ENCODE peak calls at places on chromosomes 12 and 14, in ten cellular contexts. P is CD8-positive, alpha-beta T cell; C is esophagus muscularis mucosa; Z is PC-3; O is GM20000; D is lung; X is glutamatergic neuron; G is osteocyte; Q is adrenal gland; I is GM13976. M is an unnamed sample.

GRCh38 chr12:58888131-58888783 is 32.0 kb downstream of the LRIG3 start:
- DNase-seq in P (no peak), C (no peak), Z (no peak), O (no peak), D (no peak), X (no peak), G (no peak), Q (no peak), I (no peak), M (no peak)

GRCh38 chr14:44803239-44803905 is 158.4 kb downstream of the KLHL28 start:
- DNase-seq in P (no peak), C (no peak), Z (peak), O (peak), D (no peak), X (no peak), G (no peak), Q (no peak), I (peak), M (peak)

GRCh38 chr12:51247523-51248206 is 9.0 kb downstream of the DAZAP2 start:
- DNase-seq in P (no peak), C (no peak), Z (no peak), O (no peak), D (no peak), X (peak), G (no peak), Q (no peak), I (no peak), M (no peak)

GRCh38 chr12:127143020-127143419 is 1124.0 kb upstream of the TMEM132C start:
- DNase-seq in P (no peak), C (peak), Z (no peak), O (no peak), D (no peak), X (no peak), G (no peak), Q (no peak), I (no peak), M (no peak)

GRCh38 chr14:34025325-34026017 is 74.6 kb upstream of the EGLN3 start:
- DNase-seq in P (no peak), C (no peak), Z (no peak), O (no peak), D (no peak), X (no peak), G (no peak), Q (no peak), I (no peak), M (no peak)

GRCh38 chr14:35215110-35215872 is 76.9 kb upstream of the PSMA6 start:
- DNase-seq in P (no peak), C (no peak), Z (peak), O (peak), D (no peak), X (no peak), G (no peak), Q (no peak), I (peak), M (peak)

GRCh38 chr14:43665570-43666267 is 841.4 kb downstream of the FSCB start:
- DNase-seq in P (no peak), C (no peak), Z (no peak), O (no peak), D (no peak), X (no peak), G (no peak), Q (no peak), I (no peak), M (no peak)

GRCh38 chr14:98888281-98888680 is 383.7 kb downstream of the BCL11B start:
- DNase-seq in P (no peak), C (no peak), Z (no peak), O (no peak), D (no peak), X (no peak), G (no peak), Q (no peak), I (no peak), M (no peak)

GRCh38 chr14:35814371-35815005 is 5.4 kb upstream of the RALGAPA1 start:
- DNase-seq in P (peak), C (no peak), Z (peak), O (peak), D (peak), X (peak), G (no peak), Q (peak), I (peak), M (peak)

GRCh38 chr12:89299951-89300350 is 52.4 kb downstream of the DUSP6 start:
- DNase-seq in P (no peak), C (no peak), Z (no peak), O (no peak), D (no peak), X (no peak), G (no peak), Q (no peak), I (no peak), M (no peak)

GRCh38 chr12:82942963-82943362 is 256.3 kb downstream of the TMTC2 start:
- DNase-seq in P (no peak), C (no peak), Z (peak), O (no peak), D (no peak), X (no peak), G (no peak), Q (no peak), I (no peak), M (peak)

GRCh38 chr14:81137316-81137715 is 83.4 kb downstream of the GTF2A1 start:
- DNase-seq in P (no peak), C (no peak), Z (peak), O (no peak), D (no peak), X (no peak), G (no peak), Q (peak), I (no peak), M (no peak)

GRCh38 chr12:114673169-114673833 is 10.7 kb downstream of the TBX3 start:
- DNase-seq in P (no peak), C (no peak), Z (peak), O (no peak), D (no peak), X (no peak), G (no peak), Q (peak), I (no peak), M (no peak)

GRCh38 chr14:24971255-24971654 is 78.7 kb downstream of the STXBP6 start:
- DNase-seq in P (no peak), C (no peak), Z (no peak), O (no peak), D (no peak), X (no peak), G (no peak), Q (no peak), I (no peak), M (no peak)

GRCh38 chr14:97730706-97731105 is 933.5 kb downstream of the VRK1 start:
- DNase-seq in P (no peak), C (no peak), Z (no peak), O (no peak), D (no peak), X (no peak), G (no peak), Q (no peak), I (no peak), M (no peak)

GRCh38 chr14:42014301-42014700 is 407.6 kb downstream of the LRFN5 start:
- DNase-seq in P (no peak), C (no peak), Z (no peak), O (no peak), D (no peak), X (no peak), G (no peak), Q (no peak), I (no peak), M (no peak)

GRCh38 chr14:95137164-95137803 is 20.0 kb downstream of the DICER1 start:
- DNase-seq in P (no peak), C (no peak), Z (no peak), O (no peak), D (no peak), X (no peak), G (no peak), Q (no peak), I (no peak), M (no peak)

GRCh38 chr12:93571360-93571853 is 1.1 kb upstream of the SOCS2 start:
- DNase-seq in P (peak), C (no peak), Z (peak), O (peak), D (peak), X (peak), G (peak), Q (peak), I (peak), M (peak)

GRCh38 chr14:69580009-69580577 is 5.4 kb upstream of the CCDC177 start:
- DNase-seq in P (no peak), C (no peak), Z (peak), O (no peak), D (no peak), X (peak), G (no peak), Q (peak), I (no peak), M (no peak)

GRCh38 chr14:99534863-99535262 is 53.7 kb downstream of the CCNK start:
- DNase-seq in P (no peak), C (no peak), Z (no peak), O (no peak), D (no peak), X (no peak), G (no peak), Q (no peak), I (no peak), M (no peak)

GRCh38 chr12:459430-460258 is at the start of gene B4GALNT3:
- DNase-seq in P (no peak), C (no peak), Z (peak), O (peak), D (peak), X (peak), G (no peak), Q (peak), I (peak), M (peak)

GRCh38 chr12:20374775-20375174 is 6.4 kb downstream of the PDE3A start:
- DNase-seq in P (no peak), C (no peak), Z (no peak), O (no peak), D (no peak), X (no peak), G (no peak), Q (no peak), I (no peak), M (no peak)

GRCh38 chr12:74945771-74946198 is 263.9 kb downstream of the KCNC2 start:
- DNase-seq in P (no peak), C (no peak), Z (peak), O (no peak), D (no peak), X (no peak), G (no peak), Q (no peak), I (no peak), M (no peak)

DNA sequence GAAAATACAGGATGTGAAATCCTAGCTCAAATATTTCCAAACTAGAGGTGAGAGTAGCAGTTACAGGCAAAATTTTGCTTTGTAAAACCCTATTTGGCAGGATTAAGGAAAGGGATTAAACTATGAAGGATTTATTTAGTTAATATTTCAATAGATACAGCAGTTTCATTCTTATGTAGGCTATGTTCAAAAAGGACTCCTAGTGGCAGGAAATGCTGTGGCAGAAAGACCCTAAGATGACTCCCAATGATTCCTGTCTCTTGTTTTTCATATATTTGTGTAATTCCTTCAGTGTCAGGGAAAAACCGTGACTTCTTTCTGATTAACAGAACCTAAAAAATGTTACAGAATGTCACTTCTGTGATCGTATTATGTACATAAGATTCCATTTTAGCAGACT is 299.5 kb upstream of the RPL10L start:
- DNase-seq in P (no peak), C (no peak), Z (no peak), O (no peak), D (no peak), X (no peak), G (no peak), Q (no peak), I (no peak), M (no peak)
- TF ChIP-seq CTCF in P (no peak), C (no peak), Z (no peak), O (no peak), D (no peak), X (no peak), G (peak), Q (no peak), I (no peak), M (no peak)

GRCh38 chr12:1502856-1503255 is 91.5 kb downstream of the FBXL14 start:
- DNase-seq in P (no peak), C (no peak), Z (no peak), O (no peak), D (no peak), X (no peak), G (no peak), Q (peak), I (no peak), M (no peak)
- TF ChIP-seq CTCF in P (no peak), C (no peak), Z (no peak), O (no peak), D (no peak), X (no peak), G (no peak), Q (no peak), I (no peak), M (no peak)

GRCh38 chr12:100229036-100229635 is 28.5 kb downstream of the ACTR6 start:
- DNase-seq in P (no peak), C (no peak), Z (peak), O (no peak), D (no peak), X (no peak), G (no peak), Q (no peak), I (no peak), M (no peak)
- TF ChIP-seq CTCF in P (no peak), C (no peak), Z (peak), O (no peak), D (no peak), X (no peak), G (peak), Q (peak), I (no peak), M (peak)

DNA sequence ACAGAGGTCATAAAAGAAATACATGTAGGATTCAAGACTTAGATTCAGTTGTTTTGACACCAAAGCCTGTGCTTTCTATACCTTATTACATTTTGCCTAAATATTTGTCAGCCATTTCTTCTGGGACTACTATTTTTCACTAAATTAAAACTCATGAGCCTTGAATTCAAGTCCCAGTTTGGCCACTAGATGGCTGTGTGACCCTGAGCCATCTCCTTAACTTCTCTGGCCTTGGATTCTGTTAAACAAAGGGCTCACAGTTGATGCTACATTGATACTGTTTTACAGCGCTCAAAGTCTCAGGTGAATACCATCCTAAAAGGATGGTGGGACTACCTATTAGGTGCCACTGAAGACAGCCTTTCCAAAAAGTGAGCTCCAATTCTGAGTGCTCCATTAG is 39.6 kb upstream of the CCDC198 start:
- DNase-seq in P (no peak), C (no peak), Z (peak), O (peak), D (no peak), X (peak), G (no peak), Q (peak), I (no peak), M (peak)
- TF ChIP-seq CTCF in P (no peak), C (peak), Z (peak), O (peak), D (no peak), X (peak), G (peak), Q (peak), I (no peak), M (peak)

M was measured in GM13977.